ENCODE peak calls at places on chromosomes 6 and 20, in five cellular contexts. F is amygdala, M is ureter, P is NCI-H1417, I is DMS 273 treated with DMSO at 0.1 percent for 48 hours. V is an unnamed sample.

GRCh38 chr20:62064788-62065668 is 653 bp downstream of the TAF4 start:
- DNase-seq in M (no peak), F (no peak), P (peak; percentile 36), I (no peak), V (no peak)

GRCh38 chr20:23637282-23638221 is at the start of gene CST3:
- DNase-seq in I (peak; percentile 31), P (peak; percentile 90), M (peak; percentile 93), F (peak; percentile 57), V (no peak)

GRCh38 chr6:2085657-2086056 is 159.7 kb downstream of the GMDS start:
- DNase-seq in F (no peak), P (no peak), I (no peak), M (no peak), V (no peak)

GRCh38 chr6:156948807-156949206 is 171.6 kb downstream of the ARID1B start:
- DNase-seq in M (no peak), I (no peak), F (no peak), P (no peak), V (no peak)

GRCh38 chr20:14622796-14623195 is 285.4 kb upstream of the FLRT3 start:
- DNase-seq in F (no peak), M (no peak), I (no peak), P (no peak), V (no peak)

GRCh38 chr20:36483919-36484808 is 57.2 kb upstream of the MYL9 start:
- DNase-seq in M (no peak), P (no peak), I (no peak), F (no peak), V (no peak)

GRCh38 chr6:169800668-169801395 is 49.4 kb downstream of the ERMARD start:
- DNase-seq in I (peak; percentile 36), F (peak; percentile 41), P (peak; percentile 61), M (no peak), V (no peak)

GRCh38 chr20:49435639-49436038 is 46.8 kb downstream of the KCNB1 start:
- DNase-seq in I (no peak), M (no peak), F (no peak), P (peak; percentile 13), V (no peak)

GRCh38 chr6:26554669-26555504 is 16.7 kb downstream of the HMGN4 start:
- DNase-seq in F (peak; percentile 13), M (no peak), I (peak; percentile 56), P (peak; percentile 32), V (no peak)

GRCh38 chr20:266604-267562 is 9.4 kb downstream of the DEFB132 start:
- DNase-seq in M (peak; percentile 90), P (peak; percentile 91), I (peak; percentile 54), F (peak; percentile 57), V (no peak)

GRCh38 chr6:52371656-52372151 is 9.8 kb downstream of the PAQR8 start:
- DNase-seq in M (no peak), F (no peak), P (no peak), I (no peak), V (no peak)

GRCh38 chr6:145948328-145948727 is 15.8 kb downstream of the SHPRH start:
- DNase-seq in P (no peak), M (no peak), I (no peak), F (no peak), V (no peak)

GRCh38 chr6:84872996-84873395 is 108.6 kb upstream of the TBX18 start:
- DNase-seq in I (no peak), F (no peak), M (no peak), P (no peak), V (no peak)

GRCh38 chr20:2595076-2595475 is 57.4 kb upstream of the NOP56 start:
- DNase-seq in P (no peak), M (no peak), F (no peak), I (no peak), V (no peak)

GRCh38 chr6:47047097-47047478 is 5.0 kb upstream of the ADGRF1 start:
- DNase-seq in M (no peak), F (no peak), I (no peak), P (no peak), V (no peak)

GRCh38 chr6:155026366-155027045 is 31.4 kb downstream of the TIAM2 start:
- DNase-seq in I (no peak), F (no peak), M (peak; percentile 26), P (no peak), V (no peak)

GRCh38 chr6:6758915-6759654 is 170.6 kb downstream of the LY86 start:
- DNase-seq in F (no peak), I (peak; percentile 30), P (peak; percentile 76), M (peak; percentile 64), V (no peak)

GRCh38 chr6:138321934-138322333 is 55.8 kb upstream of the SMIM28 start:
- DNase-seq in I (no peak), P (no peak), F (no peak), M (no peak), V (no peak)

GRCh38 chr6:20411544-20411943 is 9.9 kb downstream of the E2F3 start:
- DNase-seq in P (no peak), I (no peak), M (no peak), F (no peak), V (no peak)

GRCh38 chr6:144675231-144675861 is 390.2 kb downstream of the UTRN start:
- DNase-seq in M (no peak), I (no peak), F (no peak), P (no peak), V (no peak)

GRCh38 chr20:61674051-61674450 is 391.6 kb downstream of the TAF4 start:
- DNase-seq in M (no peak), P (no peak), F (no peak), I (no peak), V (no peak)

GRCh38 chr6:128397996-128398395 is 122.4 kb downstream of the PTPRK start:
- DNase-seq in M (no peak), P (no peak), F (no peak), I (no peak), V (no peak)

GRCh38 chr6:14079433-14079832 is 38.1 kb upstream of the CD83 start:
- DNase-seq in P (no peak), I (no peak), M (no peak), F (no peak), V (no peak)

GRCh38 chr6:105592329-105592728 is 189.4 kb upstream of the PREP start:
- DNase-seq in M (peak; percentile 54), I (no peak), P (no peak), F (no peak), V (no peak)

GRCh38 chr6:159540152-159540551 is 152.9 kb downstream of the SOD2 start:
- DNase-seq in M (no peak), F (no peak), I (no peak), P (no peak), V (no peak)

GRCh38 chr6:3509326-3509725 is 52.5 kb upstream of the SLC22A23 start:
- DNase-seq in M (no peak), I (no peak), F (no peak), P (no peak), V (no peak)

GRCh38 chr6:842141-842540 is 149.2 kb upstream of the EXOC2 start:
- DNase-seq in F (no peak), P (no peak), M (no peak), I (no peak), V (no peak)

GRCh38 chr20:46705378-46705729 is 4.1 kb upstream of the SLC2A10 start:
- DNase-seq in M (no peak), F (no peak), I (no peak), P (no peak), V (no peak)

GRCh38 chr6:7805088-7805756 is 79.3 kb downstream of the BMP6 start:
- DNase-seq in F (no peak), P (no peak), I (no peak), M (no peak), V (no peak)

GRCh38 chr20:57513199-57513598 is 11.7 kb downstream of the CTCFL start:
- DNase-seq in F (no peak), P (no peak), I (no peak), M (no peak), V (no peak)

GRCh38 chr6:99780556-99780885 is 173.9 kb downstream of the PRDM13 start:
- DNase-seq in M (no peak), F (no peak), I (peak; percentile 2), P (no peak), V (no peak)

GRCh38 chr20:15799871-15800270 is 773.4 kb downstream of the KIF16B start:
- DNase-seq in P (no peak), M (no peak), F (no peak), I (no peak), V (no peak)

GRCh38 chr20:53124075-53124532 is 151.9 kb downstream of the TSHZ2 start:
- DNase-seq in M (no peak), F (no peak), I (no peak), P (no peak), V (no peak)

GRCh38 chr6:34272022-34272926 is 23.5 kb upstream of the SMIM29 start:
- DNase-seq in F (no peak), P (no peak), M (no peak), I (no peak), V (no peak)

GRCh38 chr20:8693709-8694108 is 375.2 kb upstream of the PLCB4 start:
- DNase-seq in M (no peak), I (no peak), F (no peak), P (no peak), V (no peak)

GRCh38 chr6:34018961-34019606 is 126.8 kb downstream of the GRM4 start:
- DNase-seq in M (no peak), F (no peak), P (no peak), I (no peak), V (no peak)

GRCh38 chr6:54856137-54856536 is 9.6 kb downstream of the FAM83B start:
- DNase-seq in M (peak; percentile 45), F (no peak), P (peak; percentile 24), I (no peak), V (no peak)

GRCh38 chr6:25417206-25417605 is 138.0 kb downstream of the CARMIL1 start:
- DNase-seq in P (no peak), I (no peak), F (no peak), M (no peak), V (no peak)

V was measured in SIG-M5.